ENCODE peak calls at places on chromosomes 16 and 17, in seven cellular contexts. W is AG04449, G is spleen, R is heart left ventricle, V is coronary artery, S is stomach, T is mesothelial cell of epicardium. C is an unnamed sample.

GRCh38 chr16:3879887-3880564 is 487 bp downstream of the CREBBP start:
- DNase-seq in G (peak; percentile 95), S (peak; percentile 79), R (peak; percentile 86), V (peak; percentile 77), W (no peak), T (peak; percentile 77), C (peak; percentile 83)

GRCh38 chr16:29678691-29679267 is at the start of gene QPRT:
- DNase-seq in W (no peak), T (peak; percentile 80), V (no peak), R (peak; percentile 52), S (no peak), G (no peak), C (peak; percentile 87)

GRCh38 chr17:79739148-79740062 is 8.7 kb downstream of the ENPP7 start:
- DNase-seq in W (no peak), V (no peak), G (no peak), R (no peak), S (no peak), T (no peak), C (no peak)

GRCh38 chr17:73480740-73481139 is 163.5 kb downstream of the SDK2 start:
- DNase-seq in S (no peak), W (no peak), T (no peak), G (no peak), R (peak; percentile 63), V (no peak), C (no peak)

GRCh38 chr16:1125471-1125870 is 27.4 kb upstream of the CACNA1H start:
- DNase-seq in T (no peak), G (no peak), W (no peak), V (no peak), S (peak; percentile 30), R (no peak), C (no peak)

GRCh38 chr17:16352838-16353701 is at the start of gene CENPV:
- DNase-seq in G (peak; percentile 89), R (peak; percentile 29), W (no peak), S (peak; percentile 64), V (peak; percentile 73), T (peak; percentile 76), C (peak; percentile 87)

GRCh38 chr17:58447039-58447975 is 30.0 kb upstream of the RNF43 start:
- DNase-seq in R (peak; percentile 52), S (peak; percentile 80), T (peak; percentile 66), V (no peak), W (peak; percentile 24), G (peak; percentile 86), C (peak; percentile 72)

GRCh38 chr17:6994118-6994598 is 1.7 kb upstream of the ALOX12 start:
- DNase-seq in R (no peak), S (no peak), T (no peak), W (no peak), G (no peak), V (no peak), C (no peak)

GRCh38 chr16:85970712-85971220 is 71.8 kb downstream of the IRF8 start:
- DNase-seq in T (no peak), S (no peak), W (no peak), V (no peak), G (no peak), R (no peak), C (no peak)

GRCh38 chr17:79942591-79943353 is 92.9 kb downstream of the TBC1D16 start:
- DNase-seq in R (no peak), S (no peak), T (no peak), G (peak; percentile 86), V (peak; percentile 64), W (no peak), C (no peak)

GRCh38 chr16:77359065-77359502 is 75.8 kb downstream of the ADAMTS18 start:
- DNase-seq in T (no peak), W (no peak), S (no peak), R (no peak), G (no peak), V (no peak), C (no peak)

GRCh38 chr16:89275837-89276720 is 58.6 kb downstream of the ZNF778 start:
- DNase-seq in R (no peak), W (no peak), S (no peak), G (no peak), T (no peak), V (no peak), C (no peak)

GRCh38 chr17:69761011-69761410 is 314.0 kb upstream of the KCNJ16 start:
- DNase-seq in S (no peak), G (no peak), V (no peak), R (no peak), W (no peak), T (no peak), C (no peak)

GRCh38 chr16:2016407-2016922 is 3.1 kb upstream of the NPW start:
- DNase-seq in R (no peak), S (no peak), T (no peak), V (no peak), W (no peak), G (peak; percentile 65), C (no peak)

GRCh38 chr16:85448557-85449194 is 164.4 kb upstream of the GSE1 start:
- DNase-seq in R (no peak), W (no peak), S (peak; percentile 84), G (peak; percentile 89), T (no peak), V (no peak), C (no peak)

DNA sequence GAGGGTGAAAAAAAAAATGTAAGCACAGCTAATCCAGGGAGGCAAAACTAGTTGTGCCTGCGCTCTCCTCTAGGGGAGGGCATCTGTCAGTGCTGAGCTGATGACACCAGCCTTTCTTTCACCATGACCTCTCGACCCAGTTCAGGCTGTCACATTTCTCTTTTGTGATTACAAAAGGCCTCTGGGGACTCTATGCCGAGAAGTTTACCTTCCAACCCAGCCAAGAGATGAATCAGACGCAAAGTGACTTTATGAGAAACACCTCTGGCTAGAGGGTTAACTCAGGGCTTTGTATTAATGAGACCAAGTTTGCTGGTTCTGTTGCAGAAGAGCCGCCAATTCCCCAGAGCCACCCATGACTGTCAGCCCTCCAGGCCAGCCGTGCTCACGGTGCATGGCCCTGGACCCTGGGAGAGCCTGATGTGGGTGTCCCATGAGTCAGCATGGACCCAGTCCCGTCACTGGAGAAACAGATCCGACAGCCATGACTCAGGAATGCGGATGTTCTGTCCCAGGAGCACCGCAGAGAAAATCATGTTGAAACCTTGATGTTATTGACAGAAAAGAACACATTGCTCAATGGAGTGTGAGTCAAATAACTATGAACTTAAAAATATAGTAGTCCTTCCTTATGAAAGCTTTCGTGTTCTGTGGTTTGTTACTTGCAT is 437.2 kb downstream of the HS3ST3B1 start:
- DNase-seq in R (peak; percentile 34), S (peak; percentile 36), G (peak; percentile 86), V (peak; percentile 81), W (peak; percentile 97), T (no peak), C (peak; percentile 39)
- TF ChIP-seq CTCF in R (no peak), S (no peak), G (no peak), V (no peak), W (peak; percentile 50), T (no peak), C (no peak)

DNA sequence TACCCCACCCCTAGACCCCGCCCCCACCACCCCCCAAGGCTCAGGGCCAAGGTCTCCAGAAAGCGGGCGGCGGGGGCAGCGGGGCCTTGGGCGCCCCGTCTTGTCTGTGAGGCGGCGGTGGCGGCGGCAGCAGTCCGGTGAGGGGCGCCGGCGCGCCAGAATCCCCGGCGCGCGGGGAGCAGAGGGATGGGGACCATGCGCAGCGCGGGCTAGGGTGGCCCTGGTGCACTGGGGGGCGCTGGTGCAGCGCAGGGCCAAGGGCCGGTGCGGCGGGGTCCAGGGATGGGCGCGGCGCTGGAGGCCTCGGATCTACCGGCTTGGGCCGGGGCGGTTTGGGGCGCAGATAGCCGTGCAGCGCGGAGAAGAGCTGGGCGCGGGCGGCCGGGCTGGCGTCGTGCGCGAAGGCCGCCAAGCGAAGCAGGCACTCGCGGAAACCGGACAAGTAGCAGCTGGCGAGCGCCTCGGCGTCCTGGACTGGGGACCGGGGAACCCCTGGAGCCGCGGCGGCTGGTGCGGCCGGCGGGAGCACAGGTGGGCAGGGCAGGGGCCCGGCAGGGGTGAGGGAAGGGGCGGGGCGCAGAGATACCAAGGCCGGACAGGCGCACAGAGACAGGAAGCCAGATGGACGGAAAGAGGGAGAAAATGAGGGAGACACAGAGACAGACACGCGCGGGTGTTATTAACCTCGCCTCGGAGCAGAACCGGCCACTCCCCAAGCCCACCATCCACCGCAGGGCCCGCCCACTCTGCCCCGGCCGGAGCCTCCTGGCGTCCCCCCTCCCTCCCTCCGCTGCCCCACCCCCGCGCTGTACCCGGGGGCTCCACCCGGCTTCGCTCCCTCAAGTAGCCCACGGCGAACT is 2.1 kb downstream of the HES7 start:
- DNase-seq in W (no peak), V (peak; percentile 80), G (peak; percentile 87), R (peak; percentile 71), T (peak; percentile 69), S (no peak), C (peak; percentile 77)
- TF ChIP-seq CTCF in W (peak; percentile 79), V (peak; percentile 27), G (no peak), R (peak; percentile 44), T (no peak), S (no peak), C (peak; percentile 90)

GRCh38 chr16:13552960-13553257 is 367.0 kb upstream of the ERCC4 start:
- DNase-seq in R (no peak), G (no peak), S (no peak), T (no peak), W (no peak), V (no peak), C (no peak)

GRCh38 chr16:13553453-13553985 is 366.4 kb upstream of the ERCC4 start:
- DNase-seq in W (no peak), R (no peak), T (no peak), V (no peak), S (no peak), G (no peak), C (no peak)

GRCh38 chr16:13550254-13550653 is 369.7 kb upstream of the ERCC4 start:
- DNase-seq in G (no peak), S (no peak), V (no peak), T (no peak), R (no peak), W (no peak), C (no peak)

GRCh38 chr16:13554020-13554419 is 365.9 kb upstream of the ERCC4 start:
- DNase-seq in R (no peak), W (no peak), G (no peak), T (no peak), V (no peak), S (no peak), C (no peak)

DNA sequence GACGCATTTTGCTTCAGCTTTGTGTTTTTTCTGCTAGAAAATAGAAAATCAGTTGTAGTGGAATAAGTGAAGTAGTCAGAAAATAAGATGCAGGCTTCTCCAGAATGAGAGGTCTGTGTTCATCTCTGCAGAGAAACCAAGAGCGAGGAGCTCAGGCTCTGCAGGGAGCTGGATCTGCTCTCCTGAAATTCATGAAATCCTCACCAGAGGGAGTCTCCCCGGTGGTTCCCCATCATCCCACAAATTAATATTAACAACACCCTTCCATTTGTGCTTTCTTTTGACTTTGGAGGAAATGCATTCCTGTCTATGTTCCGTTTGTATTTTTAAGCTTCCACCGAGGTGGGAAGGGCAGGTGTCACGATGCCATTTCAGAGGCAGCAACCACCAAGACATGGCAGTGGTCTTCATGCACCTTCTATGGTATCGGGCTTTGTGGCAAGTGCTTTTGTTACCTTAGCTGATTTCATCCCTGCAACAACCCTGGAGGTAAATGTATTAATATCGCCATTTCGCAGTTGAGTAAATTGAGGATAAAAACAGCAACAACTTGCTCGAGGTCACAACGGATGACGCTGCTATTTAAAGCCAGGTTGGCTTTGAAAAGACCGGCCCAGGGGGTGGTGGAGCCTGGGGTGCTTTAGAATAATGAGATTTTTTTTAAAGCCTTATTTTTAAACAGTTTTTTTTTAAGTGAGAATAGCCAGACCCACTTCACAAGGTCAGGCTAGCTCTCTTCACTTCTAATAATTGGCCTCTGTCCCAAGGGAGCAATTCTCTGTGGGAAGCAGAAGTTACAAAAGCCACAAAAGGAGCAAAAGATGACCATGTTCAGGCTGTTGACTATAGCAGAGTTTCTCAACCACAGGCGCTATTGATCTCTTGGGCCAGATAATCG is 367.6 kb upstream of the ERCC4 start:
- DNase-seq in R (no peak), S (no peak), W (no peak), V (no peak), G (no peak), T (no peak), C (no peak)
- TF ChIP-seq CTCF in R (no peak), S (no peak), W (no peak), V (no peak), G (no peak), T (no peak), C (no peak)

GRCh38 chr17:28968269-28968913 is 17.1 kb upstream of the PHF12 start:
- DNase-seq in R (no peak), T (peak; percentile 50), W (no peak), V (no peak), G (peak; percentile 44), S (no peak), C (no peak)
- TF ChIP-seq CTCF in R (no peak), T (no peak), W (no peak), V (no peak), G (no peak), S (no peak), C (no peak)